ENCODE peak calls at places on chromosomes 12 and 14, in six cellular contexts. X is A549; U is GM13977; G is cardiac fibroblast; B is stimulated activated CD4-positive, alpha-beta T cell treated with anti-CD3 and anti-CD28 coated beads, Interleukin-4, amount 100 ng/mL, for 4 hours; K is upper lobe of right lung. H is an unnamed sample.
A peak's percentile ranks its signal among the peaks of the same experiment; 100 is the strongest.

GRCh38 chr14:56199095-56199975 is 81.1 kb downstream of the PELI2 start:
- DNase-seq in X (peak; percentile 95), U (peak; percentile 18), G (peak; percentile 100), B (no peak), K (no peak), H (no peak)

GRCh38 chr14:101199028-101199770 is 295.7 kb upstream of the RTL1 start:
- DNase-seq in X (no peak), U (no peak), G (no peak), B (no peak), K (no peak), H (no peak)

GRCh38 chr12:5071496-5071895 is 27.8 kb downstream of the KCNA5 start:
- DNase-seq in X (no peak), U (no peak), G (no peak), B (no peak), K (no peak), H (no peak)

GRCh38 chr12:104825408-104825807 is 132.7 kb downstream of the SLC41A2 start:
- DNase-seq in X (peak; percentile 36), U (no peak), G (peak; percentile 58), B (no peak), K (no peak), H (peak; percentile 70)

GRCh38 chr14:38808734-38809455 is 294.1 kb downstream of the SEC23A start:
- DNase-seq in X (peak; percentile 2), U (no peak), G (no peak), B (no peak), K (no peak), H (peak; percentile 16)

GRCh38 chr14:103517626-103518415 is 4.8 kb downstream of the CKB start:
- DNase-seq in X (no peak), U (no peak), G (no peak), B (no peak), K (peak; percentile 73), H (no peak)

GRCh38 chr12:4276524-4277204 is 3.1 kb downstream of the CCND2 start:
- DNase-seq in X (peak; percentile 84), U (peak; percentile 85), G (peak; percentile 94), B (peak; percentile 86), K (peak; percentile 87), H (peak; percentile 72)

GRCh38 chr14:22221508-22221907 is 367.5 kb downstream of the DAD1 start:
- DNase-seq in X (peak; percentile 8), U (peak; percentile 19), G (peak; percentile 51), B (no peak), K (no peak), H (peak; percentile 72)

GRCh38 chr12:57154804-57155434 is 7.5 kb upstream of the LRP1-AS start:
- DNase-seq in X (no peak), U (no peak), G (no peak), B (no peak), K (no peak), H (no peak)

GRCh38 chr14:30607156-30607780 is 14.9 kb upstream of the SCFD1 start:
- DNase-seq in X (no peak), U (no peak), G (peak; percentile 44), B (no peak), K (no peak), H (no peak)

GRCh38 chr12:109612975-109613502 is 39.4 kb downstream of the MVK start:
- DNase-seq in X (peak; percentile 55), U (no peak), G (peak; percentile 36), B (no peak), K (no peak), H (peak; percentile 63)

GRCh38 chr14:35368583-35368982 is 36.0 kb downstream of the NFKBIA start:
- DNase-seq in X (no peak), U (no peak), G (no peak), B (no peak), K (no peak), H (no peak)